ENCODE peak calls at places on chromosomes 6 and 20, in five cellular contexts. Z is PC-3, J is right cardiac atrium, D is dorsolateral prefrontal cortex, L is psoas muscle. N is an unnamed sample.

GRCh38 chr6:16698163-16698533 is 63.1 kb downstream of the ATXN1 start:
- DNase-seq in Z (no peak), J (no peak), D (no peak), L (no peak), N (no peak)

GRCh38 chr6:17725083-17725482 is 18.4 kb upstream of the NUP153 start:
- DNase-seq in Z (no peak), J (peak; percentile 60), D (no peak), L (no peak), N (peak; percentile 68)

GRCh38 chr20:32907886-32908285 is 49.2 kb downstream of the EFCAB8 start:
- DNase-seq in Z (no peak), J (no peak), D (no peak), L (no peak), N (peak; percentile 26)

GRCh38 chr6:36962874-36963273 is 8.3 kb downstream of the PI16 start:
- DNase-seq in Z (no peak), J (peak; percentile 78), D (no peak), L (peak; percentile 75), N (peak; percentile 73)

GRCh38 chr6:31972709-31973350 is 892 bp upstream of the DXO start:
- DNase-seq in Z (no peak), J (no peak), D (no peak), L (no peak), N (no peak)

GRCh38 chr6:26330835-26331808 is 33.9 kb upstream of the BTN3A2 start:
- DNase-seq in Z (peak; percentile 88), J (no peak), D (no peak), L (no peak), N (no peak)

GRCh38 chr20:33578510-33578909 is 83.6 kb upstream of the C20orf144 start:
- DNase-seq in Z (no peak), J (no peak), D (no peak), L (no peak), N (no peak)

GRCh38 chr6:57190140-57190539 is 18.0 kb downstream of the BAG2 start:
- DNase-seq in Z (peak; percentile 45), J (no peak), D (no peak), L (no peak), N (no peak)

GRCh38 chr6:3750324-3751018 is 1.0 kb downstream of the PXDC1 start:
- DNase-seq in Z (peak; percentile 57), J (peak; percentile 89), D (peak; percentile 69), L (peak; percentile 89), N (peak; percentile 88)

GRCh38 chr6:35148167-35148741 is 7.1 kb upstream of the TCP11 start:
- DNase-seq in Z (peak; percentile 84), J (no peak), D (no peak), L (no peak), N (no peak)

GRCh38 chr20:34998331-34998950 is 42.8 kb downstream of the MYH7B start:
- DNase-seq in Z (no peak), J (no peak), D (no peak), L (no peak), N (no peak)

DNA sequence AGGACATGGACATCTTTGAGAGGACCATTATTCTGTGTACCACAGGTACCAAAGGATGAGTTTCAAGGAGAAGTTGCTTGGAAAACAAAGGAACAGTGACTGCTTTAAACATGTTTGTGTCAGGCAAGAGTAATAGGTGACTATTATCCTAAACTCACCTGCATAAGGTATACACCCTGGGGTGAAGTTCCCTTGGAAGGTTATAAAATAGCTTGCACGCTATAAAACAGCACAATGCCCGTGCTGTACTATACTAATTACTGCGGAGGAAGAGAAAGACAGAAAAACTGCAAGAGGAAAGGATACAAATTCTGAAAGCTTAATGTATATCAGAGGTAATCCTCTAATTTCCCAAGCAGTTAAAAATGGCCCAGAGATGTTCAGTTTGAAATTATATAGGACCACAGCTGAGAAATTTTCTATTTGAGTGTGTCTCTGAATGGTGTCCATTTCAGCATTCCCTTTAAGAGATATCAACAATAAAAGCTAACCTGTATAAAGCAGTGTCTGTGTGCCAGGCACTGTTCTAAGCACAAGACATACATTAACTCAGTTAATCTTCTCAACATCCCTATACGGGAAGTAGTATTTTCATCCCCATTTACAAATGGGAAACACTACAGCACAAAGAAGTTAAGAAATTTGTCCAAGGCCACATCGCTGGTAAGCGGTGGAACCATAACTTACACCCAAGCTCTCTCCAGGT is 19.7 kb downstream of the TBC1D32 start:
- DNase-seq in Z (no peak), J (no peak), D (no peak), L (no peak), N (no peak)
- H3K27ac ChIP-seq in Z (no peak overlapping the region), J (no peak overlapping the region), D (no peak overlapping the region), L (no peak overlapping the region), N (no peak overlapping the region)

GRCh38 chr20:19251958-19252669 is 39.7 kb downstream of the SLC24A3 start:
- DNase-seq in Z (no peak), J (no peak), D (no peak), L (no peak), N (no peak)
- H3K27ac ChIP-seq in Z (no peak overlapping the region), J (no peak overlapping the region), D (no peak overlapping the region), L (no peak overlapping the region), N (no peak overlapping the region)

GRCh38 chr20:3798908-3799248 is 2.8 kb downstream of the CDC25B start:
- DNase-seq in Z (no peak), J (peak; percentile 2), D (no peak), L (no peak), N (no peak)

GRCh38 chr20:3796477-3797225 is 541 bp downstream of the CDC25B start:
- DNase-seq in Z (no peak), J (no peak), D (no peak), L (no peak), N (no peak)

GRCh38 chr20:3797592-3798404 is 1.7 kb downstream of the CDC25B start:
- DNase-seq in Z (peak; percentile 60), J (peak; percentile 12), D (no peak), L (no peak), N (no peak)

GRCh38 chr20:3797226-3797545 is 1.1 kb downstream of the CDC25B start:
- DNase-seq in Z (no peak), J (peak; percentile 9), D (no peak), L (no peak), N (no peak)

DNA sequence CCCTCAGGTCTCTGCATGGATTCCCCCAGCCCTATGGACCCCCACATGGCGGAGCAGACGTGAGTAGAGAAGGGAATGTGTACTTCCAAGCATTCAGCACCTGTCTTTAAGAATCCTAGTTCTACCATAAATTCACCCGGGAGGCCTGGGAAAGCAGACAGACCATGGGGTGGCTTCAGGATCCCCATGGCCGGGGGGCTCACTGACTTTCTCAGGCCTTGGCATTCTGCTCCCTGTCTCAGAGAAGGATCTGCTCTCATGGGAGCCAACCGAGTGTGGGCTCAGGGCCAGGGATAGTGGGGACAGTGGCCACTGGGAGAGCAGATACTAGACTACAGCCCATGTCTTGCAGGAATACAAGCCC is 2.3 kb downstream of the CDC25B start:
- DNase-seq in Z (no peak), J (peak; percentile 8), D (peak; percentile 42), L (no peak), N (no peak)
- H3K27ac ChIP-seq in Z (peak overlapping the region; percentile 64), J (no peak overlapping the region), D (no peak overlapping the region), L (no peak overlapping the region), N (no peak overlapping the region)

GRCh38 chr6:19805146-19805515 is 32.0 kb upstream of the ID4 start:
- DNase-seq in Z (peak; percentile 6), J (no peak), D (no peak), L (no peak), N (no peak)

GRCh38 chr6:19804362-19805145 is 32.6 kb upstream of the ID4 start:
- DNase-seq in Z (peak; percentile 94), J (peak; percentile 98), D (peak; percentile 90), L (peak; percentile 95), N (peak; percentile 95)

GRCh38 chr6:19802656-19803055 is 34.5 kb upstream of the ID4 start:
- DNase-seq in Z (no peak), J (no peak), D (no peak), L (no peak), N (no peak)

GRCh38 chr6:19806971-19807396 is 30.2 kb upstream of the ID4 start:
- DNase-seq in Z (no peak), J (no peak), D (no peak), L (no peak), N (no peak)

DNA sequence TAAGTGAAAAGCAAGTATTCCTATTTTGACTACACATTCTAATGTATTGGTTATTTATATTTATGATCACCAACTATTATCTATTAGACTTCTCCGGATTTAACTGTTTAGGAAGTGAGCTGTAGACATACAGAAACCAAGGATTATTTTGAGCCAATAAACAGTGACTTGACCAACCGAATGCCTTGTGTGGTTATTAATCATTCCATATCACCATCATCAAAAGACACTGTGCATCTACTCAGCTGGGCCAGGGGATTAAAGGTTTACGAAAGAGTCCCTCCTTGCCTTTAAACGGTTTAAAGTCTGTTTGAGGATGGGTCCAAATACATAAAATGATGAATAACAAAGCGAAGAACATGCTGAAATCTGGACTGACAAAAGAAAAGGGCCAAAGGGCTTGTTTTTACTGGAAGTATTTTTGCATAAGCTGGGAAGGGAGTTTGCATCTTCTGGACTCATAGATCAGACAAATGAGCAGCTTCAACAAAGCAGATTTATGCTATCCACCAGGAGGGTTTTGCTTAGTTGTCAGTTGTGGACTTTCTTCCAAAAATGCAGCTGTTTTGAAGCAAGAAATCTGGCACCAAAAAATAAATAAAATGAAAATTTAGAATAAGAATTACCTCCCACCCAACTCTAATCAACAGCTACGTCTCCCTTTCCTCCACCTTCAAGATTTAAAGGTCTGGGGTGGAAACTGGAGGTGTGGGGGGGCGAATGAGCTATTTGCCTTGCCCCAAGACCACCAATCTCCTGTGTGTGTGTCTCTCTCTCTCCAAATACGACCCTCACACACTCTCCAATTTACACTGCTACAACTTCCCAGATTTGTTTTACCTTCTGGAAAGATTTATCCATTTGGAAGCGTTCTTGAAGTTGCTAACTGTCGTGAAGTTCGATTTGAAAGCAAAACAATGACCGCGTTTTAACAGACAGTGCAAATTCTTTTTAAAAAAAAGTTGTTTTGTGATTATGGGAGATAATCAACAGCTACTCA is 33.5 kb upstream of the ID4 start:
- DNase-seq in Z (peak; percentile 50), J (no peak), D (no peak), L (no peak), N (no peak)
- H3K27ac ChIP-seq in Z (peak overlapping the region; percentile 41), J (peak overlapping the region; percentile 97), D (no peak overlapping the region), L (peak overlapping the region; percentile 89), N (peak overlapping the region; percentile 93)

DNA sequence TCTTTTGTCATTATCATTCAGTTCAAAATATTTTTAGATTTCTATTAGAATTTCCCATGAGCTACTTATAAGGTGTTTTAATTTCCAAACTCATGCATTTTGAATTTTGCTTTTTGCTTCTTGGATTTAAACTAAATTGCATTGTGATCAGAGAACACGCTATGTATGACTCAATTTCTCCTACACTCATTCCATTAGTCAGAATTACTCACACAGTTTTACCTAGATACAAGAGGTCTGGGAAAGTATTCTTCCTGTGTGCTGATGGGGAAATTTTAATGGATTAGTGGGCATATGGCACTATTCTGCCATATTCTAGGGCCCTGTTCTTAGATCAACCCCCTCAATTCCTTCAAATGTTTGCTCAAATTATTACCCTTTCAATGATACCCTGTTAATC is 49.9 kb upstream of the BMP5 start:
- DNase-seq in Z (peak; percentile 95), J (no peak), D (no peak), L (no peak), N (no peak)
- H3K27ac ChIP-seq in Z (peak overlapping the region; percentile 94), J (no peak overlapping the region), D (no peak overlapping the region), L (no peak overlapping the region), N (no peak overlapping the region)

GRCh38 chr6:30779850-30780641 is 35.7 kb upstream of the IER3 start:
- DNase-seq in Z (no peak), J (no peak), D (no peak), L (no peak), N (no peak)

GRCh38 chr6:30782425-30783014 is 38.2 kb upstream of the IER3 start:
- DNase-seq in Z (peak; percentile 95), J (no peak), D (no peak), L (no peak), N (no peak)

GRCh38 chr6:30780642-30780920 is 36.2 kb upstream of the IER3 start:
- DNase-seq in Z (no peak), J (no peak), D (no peak), L (no peak), N (no peak)

GRCh38 chr6:30781362-30781696 is 37.0 kb upstream of the IER3 start:
- DNase-seq in Z (no peak), J (peak; percentile 63), D (no peak), L (peak; percentile 40), N (no peak)

GRCh38 chr6:30781697-30782424 is 37.5 kb upstream of the IER3 start:
- DNase-seq in Z (peak; percentile 99), J (peak; percentile 97), D (peak; percentile 81), L (peak; percentile 95), N (peak; percentile 96)
- H3K27ac ChIP-seq in Z (peak overlapping the region; percentile 96), J (peak overlapping the region; percentile 86), D (peak overlapping the region; percentile 71), L (peak overlapping the region; percentile 84), N (peak overlapping the region; percentile 96)